ENCODE peak calls at places on chromosomes 11 and 22, in four cellular contexts. Y is lung, F is body of pancreas, C is GM20000. T is an unnamed sample.

GRCh38 chr22:35140879-35141745 is 75.2 kb downstream of the ISX start:
- DNase-seq in C (peak), Y (no peak), F (no peak), T (peak)

GRCh38 chr11:113001709-113002108 is 40.5 kb downstream of the NCAM1 start:
- DNase-seq in Y (no peak), F (no peak), C (no peak), T (no peak)

GRCh38 chr11:107799245-107799859 is 59.2 kb downstream of the SLC35F2 start:
- DNase-seq in C (peak), Y (peak), F (peak), T (peak)

GRCh38 chr11:614091-614582 is 1.6 kb downstream of the IRF7 start:
- DNase-seq in F (no peak), Y (no peak), C (no peak), T (no peak)

GRCh38 chr22:25709758-25710157 is 32.2 kb upstream of the MYO18B start:
- DNase-seq in F (no peak), C (peak), Y (no peak), T (peak)

GRCh38 chr22:30856699-30857098 is 111.9 kb downstream of the MORC2 start:
- DNase-seq in C (peak), Y (no peak), F (no peak), T (no peak)

GRCh38 chr22:47738472-47739013 is 976.1 kb downstream of the TBC1D22A start:
- DNase-seq in C (no peak), F (no peak), Y (no peak), T (no peak)

GRCh38 chr11:14258177-14258935 is 100.6 kb downstream of the RRAS2 start:
- DNase-seq in C (no peak), F (no peak), Y (no peak), T (no peak)

GRCh38 chr11:113626736-113627135 is 79.4 kb downstream of the TMPRSS5 start:
- DNase-seq in Y (no peak), C (no peak), F (no peak), T (no peak)

GRCh38 chr11:2742201-2742600 is 42.4 kb upstream of the KCNQ1OT1 start:
- DNase-seq in Y (no peak), F (no peak), C (no peak), T (no peak)

GRCh38 chr22:23828800-23829680 is 9.8 kb downstream of the DERL3 start:
- DNase-seq in Y (no peak), C (no peak), F (no peak), T (no peak)

GRCh38 chr11:20031155-20032001 is 128.9 kb downstream of the DBX1 start:
- DNase-seq in F (no peak), C (no peak), Y (no peak), T (no peak)

GRCh38 chr11:70601861-70602575 is 203.7 kb downstream of the CTTN start:
- DNase-seq in Y (no peak), C (no peak), F (no peak), T (no peak)

GRCh38 chr11:877565-877964 is 33.0 kb downstream of the CHID1 start:
- DNase-seq in Y (no peak), F (no peak), C (no peak), T (no peak)

GRCh38 chr22:40345801-40346177 is 511 bp upstream of the ADSL start:
- DNase-seq in C (peak), F (no peak), Y (peak), T (peak)

GRCh38 chr11:106076923-106077608 is at the start of gene KBTBD3:
- DNase-seq in C (peak), Y (peak), F (peak), T (peak)
- TF ChIP-seq CTCF in C (peak), Y (no peak), F (no peak), T (peak)

DNA sequence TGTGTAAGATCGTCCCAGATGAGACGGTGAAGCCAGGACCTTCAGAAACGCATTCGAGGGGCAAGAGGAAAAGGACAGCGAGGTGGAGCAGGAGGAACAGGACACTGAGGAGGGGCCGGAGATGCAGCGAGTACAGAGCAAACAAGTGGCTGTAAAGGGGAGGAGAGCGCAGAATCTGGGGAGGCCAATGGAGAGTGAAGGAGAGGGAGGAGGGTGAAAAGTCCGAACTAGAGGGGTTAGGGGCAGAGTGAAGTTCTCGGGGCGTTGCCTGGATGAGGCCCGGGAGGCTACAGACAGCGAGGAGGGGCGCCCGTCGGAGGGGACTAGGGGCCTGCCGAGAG is 8.8 kb upstream of the PPIL2 start:
- DNase-seq in F (no peak), C (no peak), Y (no peak), T (no peak)
- TF ChIP-seq CTCF in F (no peak), C (no peak), Y (no peak), T (no peak)

GRCh38 chr11:100528872-100529416 is 158.1 kb upstream of the ARHGAP42 start:
- DNase-seq in F (no peak), C (no peak), Y (no peak), T (no peak)

GRCh38 chr11:100525197-100525596 is 161.9 kb upstream of the ARHGAP42 start:
- DNase-seq in Y (no peak), C (no peak), F (no peak), T (no peak)

DNA sequence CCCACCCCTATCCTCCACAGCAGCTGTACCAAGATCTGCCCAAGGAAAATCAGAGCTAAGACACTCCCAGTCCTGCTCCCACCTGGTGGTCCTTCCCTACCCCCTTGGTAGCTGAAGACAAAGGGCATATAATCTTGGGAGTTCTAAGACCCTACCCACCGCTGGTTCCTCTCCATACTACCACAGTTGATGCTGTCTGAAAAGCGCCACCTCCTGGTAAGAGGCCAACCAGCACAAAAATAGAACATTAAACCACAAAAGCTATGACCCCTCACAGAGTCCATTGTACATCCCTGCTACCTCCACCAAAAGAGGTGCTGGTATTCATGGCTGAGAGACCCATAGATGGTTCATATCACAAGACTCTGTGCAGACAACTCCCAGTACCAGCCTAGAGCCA is 161.5 kb upstream of the ARHGAP42 start:
- DNase-seq in C (no peak), Y (no peak), F (no peak), T (no peak)
- TF ChIP-seq CTCF in C (peak), Y (no peak), F (no peak), T (peak)

GRCh38 chr11:73318501-73319011 is 10.5 kb downstream of the ARHGEF17 start:
- DNase-seq in Y (no peak), F (no peak), C (no peak), T (no peak)
- TF ChIP-seq CTCF in Y (no peak), F (no peak), C (no peak), T (no peak)

T was measured in GM13976.